ENCODE peak calls at places on chromosomes 6 and 20, in eight cellular contexts. N is activated T-cell treated with anti-CD3 and anti-CD28 coated beads, Interleukin-2, amount 50 U/mL, for 72 hours; S is hypothalamus; Q is Right ventricle myocardium superior; L is small intestine; T is NCI-H1417; A is activated CD4-positive, alpha-beta T cell treated with anti-CD3 and anti-CD28 coated beads, Interleukin-2, amount 50 U/mL, for 1 hour; I is GM03348. D is an unnamed sample.

GRCh38 chr20:51772236-51772635 is 4.0 kb upstream of the ATP9A start:
- DNase-seq in S (no peak), Q (no peak), L (no peak), T (no peak), I (no peak), A (no peak), N (no peak), D (no peak)

GRCh38 chr6:152124432-152125074 is 317.1 kb downstream of the ESR1 start:
- DNase-seq in L (peak; percentile 25), I (peak; percentile 70), S (no peak), T (peak; percentile 55), A (no peak), N (no peak), Q (no peak), D (peak; percentile 54)

GRCh38 chr6:71197267-71197666 is 91.3 kb upstream of the OGFRL1 start:
- DNase-seq in N (no peak), S (no peak), I (no peak), A (no peak), L (no peak), T (no peak), Q (no peak), D (peak; percentile 16)

GRCh38 chr6:163662604-163663225 is 248.2 kb downstream of the QKI start:
- DNase-seq in A (no peak), L (no peak), Q (no peak), N (no peak), S (no peak), I (no peak), T (no peak), D (no peak)

GRCh38 chr20:47454298-47455132 is 47.2 kb upstream of the NCOA3 start:
- DNase-seq in A (no peak), I (no peak), T (no peak), L (no peak), Q (no peak), S (no peak), N (no peak), D (no peak)

GRCh38 chr6:44151348-44152108 is 7.1 kb upstream of the CAPN11 start:
- DNase-seq in T (no peak), S (peak; percentile 65), Q (peak; percentile 86), A (peak; percentile 80), N (peak; percentile 84), L (peak; percentile 65), I (peak; percentile 93), D (peak; percentile 87)

GRCh38 chr20:31707994-31708744 is 14.5 kb downstream of the BCL2L1 start:
- DNase-seq in T (peak; percentile 99), A (no peak), Q (peak; percentile 70), N (no peak), S (peak; percentile 16), I (no peak), L (peak; percentile 65), D (peak; percentile 64)

GRCh38 chr6:110328231-110328630 is 29.9 kb downstream of the METTL24 start:
- DNase-seq in N (no peak), S (no peak), A (no peak), Q (no peak), I (peak; percentile 64), L (no peak), T (no peak), D (no peak)

GRCh38 chr6:7144810-7145209 is 37.0 kb downstream of the RREB1 start:
- DNase-seq in L (no peak), Q (no peak), S (no peak), I (no peak), N (no peak), T (no peak), A (no peak), D (no peak)

GRCh38 chr6:1190361-1190760 is 121.5 kb upstream of the FOXQ1 start:
- DNase-seq in A (no peak), N (no peak), L (no peak), Q (no peak), I (peak; percentile 86), S (no peak), T (no peak), D (peak; percentile 79)

GRCh38 chr6:110067837-110068591 is 89.9 kb downstream of the GPR6 start:
- DNase-seq in S (peak; percentile 9), L (no peak), N (no peak), Q (no peak), T (no peak), I (no peak), A (no peak), D (no peak)

GRCh38 chr6:141041596-141042087 is 1091.1 kb upstream of the GJE1 start:
- DNase-seq in I (no peak), N (no peak), L (no peak), Q (no peak), A (no peak), T (no peak), S (no peak), D (no peak)

GRCh38 chr6:34465551-34466241 is at the start of gene PACSIN1:
- DNase-seq in L (no peak), S (peak; percentile 42), A (no peak), T (peak; percentile 77), Q (peak; percentile 49), N (peak; percentile 16), I (peak; percentile 53), D (peak; percentile 38)

GRCh38 chr6:50610562-50610961 is 102.8 kb upstream of the TFAP2D start:
- DNase-seq in N (no peak), T (no peak), S (no peak), I (peak; percentile 19), Q (no peak), A (no peak), L (no peak), D (no peak)

GRCh38 chr6:30483677-30484279 is 5.5 kb upstream of the HLA-E start:
- DNase-seq in Q (no peak), S (no peak), A (no peak), I (peak; percentile 59), L (peak; percentile 69), T (peak; percentile 5), N (no peak), D (peak; percentile 70)

GRCh38 chr6:19035454-19035853 is 648.3 kb downstream of the RNF144B start:
- DNase-seq in N (no peak), T (no peak), L (no peak), A (no peak), Q (no peak), S (peak; percentile 9), I (no peak), D (no peak)

GRCh38 chr20:11796041-11796440 is 121.7 kb upstream of the BTBD3 start:
- DNase-seq in Q (no peak), T (no peak), I (no peak), L (no peak), N (no peak), A (no peak), S (no peak), D (no peak)

GRCh38 chr6:131960371-131961133 is 9.4 kb upstream of the CCN2 start:
- DNase-seq in Q (no peak), I (peak; percentile 25), A (no peak), L (no peak), T (no peak), N (no peak), S (no peak), D (no peak)

GRCh38 chr6:134739299-134740090 is 210.4 kb downstream of the ALDH8A1 start:
- DNase-seq in A (no peak), I (no peak), S (no peak), T (no peak), Q (no peak), N (no peak), L (peak; percentile 63), D (no peak)

GRCh38 chr6:157072128-157072527 is 251.2 kb downstream of the TMEM242 start:
- DNase-seq in I (no peak), S (no peak), L (no peak), Q (no peak), N (no peak), A (no peak), T (no peak), D (no peak)

GRCh38 chr6:21001736-21002135 is 467.5 kb downstream of the CDKAL1 start:
- DNase-seq in L (no peak), A (no peak), I (peak; percentile 29), S (no peak), N (no peak), Q (no peak), T (no peak), D (no peak)

GRCh38 chr6:27867051-27867940 is 44.9 kb downstream of the OR2B2 start:
- DNase-seq in A (peak; percentile 61), L (peak; percentile 81), N (peak; percentile 90), I (peak; percentile 89), S (no peak), T (peak; percentile 81), Q (peak; percentile 85), D (peak; percentile 83)

GRCh38 chr20:58135441-58136170 is 92.8 kb downstream of the ANKRD60 start:
- DNase-seq in L (no peak), Q (no peak), A (no peak), S (no peak), I (no peak), N (no peak), T (peak; percentile 48), D (no peak)

GRCh38 chr20:63492982-63493381 is 5.9 kb downstream of the EEF1A2 start:
- DNase-seq in I (no peak), A (no peak), Q (peak; percentile 29), T (no peak), N (no peak), S (no peak), L (no peak), D (no peak)

GRCh38 chr6:100726741-100727140 is 154.4 kb downstream of the ASCC3 start:
- DNase-seq in T (no peak), S (no peak), L (no peak), N (no peak), A (no peak), Q (no peak), I (peak; percentile 8), D (no peak)

GRCh38 chr20:1803216-1804128 is 91.7 kb upstream of the SIRPA start:
- DNase-seq in N (peak; percentile 35), Q (peak; percentile 84), T (peak; percentile 91), S (peak; percentile 67), L (peak; percentile 39), I (peak; percentile 55), A (peak; percentile 8), D (peak; percentile 69)

GRCh38 chr20:14453259-14453658 is 115.8 kb upstream of the FLRT3 start:
- DNase-seq in I (no peak), L (no peak), Q (no peak), N (no peak), T (no peak), S (no peak), A (no peak), D (no peak)

GRCh38 chr6:43221774-43222101 is 7.5 kb downstream of the DNPH1 start:
- DNase-seq in A (no peak), N (no peak), T (no peak), I (no peak), L (no peak), Q (no peak), S (no peak), D (no peak)

GRCh38 chr6:145225500-145225899 is 509.8 kb downstream of the EPM2A start:
- DNase-seq in Q (no peak), N (no peak), S (no peak), A (no peak), L (no peak), T (no peak), I (no peak), D (no peak)

D was measured in hepatocyte.